ENCODE peak calls at places on chromosome 11, in nine cellular contexts. One of them, this sample, is unnamed.
A peak's percentile ranks its signal among the peaks of the same experiment; 100 is the strongest.

GRCh38 chr11:66317766-66318575 is 1.1 kb upstream of the CD248 start:
- DNase-seq in transverse colon: peak; percentile 47
- DNase-seq in right lobe of liver: no peak
- DNase-seq in IMR-90: peak; percentile 94
- DNase-seq in spleen: peak; percentile 90
- DNase-seq in heart left ventricle: peak; percentile 72
- DNase-seq in breast epithelium: no peak
- DNase-seq in A549: no peak
- DNase-seq in suprapubic skin: peak; percentile 90
- DNase-seq in this sample: peak; percentile 81

GRCh38 chr11:114315749-114316368 is 19.7 kb downstream of the NNMT start:
- DNase-seq in transverse colon: peak; percentile 18
- DNase-seq in right lobe of liver: no peak
- DNase-seq in IMR-90: no peak
- DNase-seq in spleen: no peak
- DNase-seq in heart left ventricle: no peak
- DNase-seq in breast epithelium: no peak
- DNase-seq in A549: peak; percentile 97
- DNase-seq in suprapubic skin: no peak
- DNase-seq in this sample: no peak

GRCh38 chr11:8722156-8722555 is 39.6 kb downstream of the RPL27A start:
- DNase-seq in transverse colon: no peak
- DNase-seq in right lobe of liver: no peak
- DNase-seq in IMR-90: peak; percentile 56
- DNase-seq in spleen: no peak
- DNase-seq in heart left ventricle: no peak
- DNase-seq in breast epithelium: no peak
- DNase-seq in A549: peak; percentile 43
- DNase-seq in suprapubic skin: no peak
- DNase-seq in this sample: no peak

GRCh38 chr11:133181066-133181465 is 351.2 kb downstream of the OPCML start:
- DNase-seq in transverse colon: no peak
- DNase-seq in right lobe of liver: no peak
- DNase-seq in IMR-90: no peak
- DNase-seq in spleen: no peak
- DNase-seq in heart left ventricle: no peak
- DNase-seq in breast epithelium: no peak
- DNase-seq in A549: no peak
- DNase-seq in suprapubic skin: no peak
- DNase-seq in this sample: no peak

GRCh38 chr11:122696662-122697061 is 41.1 kb downstream of the UBASH3B start:
- DNase-seq in transverse colon: no peak
- DNase-seq in right lobe of liver: no peak
- DNase-seq in IMR-90: no peak
- DNase-seq in spleen: peak; percentile 82
- DNase-seq in heart left ventricle: no peak
- DNase-seq in breast epithelium: no peak
- DNase-seq in A549: no peak
- DNase-seq in suprapubic skin: no peak
- DNase-seq in this sample: no peak

GRCh38 chr11:63505857-63506528 is at the start of gene LGALS12:
- DNase-seq in transverse colon: no peak
- DNase-seq in right lobe of liver: peak; percentile 38
- DNase-seq in IMR-90: no peak
- DNase-seq in spleen: no peak
- DNase-seq in heart left ventricle: no peak
- DNase-seq in breast epithelium: no peak
- DNase-seq in A549: no peak
- DNase-seq in suprapubic skin: no peak
- DNase-seq in this sample: no peak

GRCh38 chr11:116864531-116864930 is 27.1 kb upstream of the APOA1 start:
- DNase-seq in transverse colon: no peak
- DNase-seq in right lobe of liver: no peak
- DNase-seq in IMR-90: peak; percentile 48
- DNase-seq in spleen: no peak
- DNase-seq in heart left ventricle: no peak
- DNase-seq in breast epithelium: no peak
- DNase-seq in A549: no peak
- DNase-seq in suprapubic skin: no peak
- DNase-seq in this sample: no peak

GRCh38 chr11:74532496-74533246 is 39.1 kb upstream of the LIPT2 start:
- DNase-seq in transverse colon: peak; percentile 29
- DNase-seq in right lobe of liver: no peak
- DNase-seq in IMR-90: no peak
- DNase-seq in spleen: no peak
- DNase-seq in heart left ventricle: no peak
- DNase-seq in breast epithelium: no peak
- DNase-seq in A549: no peak
- DNase-seq in suprapubic skin: no peak
- DNase-seq in this sample: no peak

GRCh38 chr11:97966901-97967300 is 1053.8 kb upstream of the CNTN5 start:
- DNase-seq in transverse colon: no peak
- DNase-seq in right lobe of liver: no peak
- DNase-seq in IMR-90: no peak
- DNase-seq in spleen: no peak
- DNase-seq in heart left ventricle: no peak
- DNase-seq in breast epithelium: no peak
- DNase-seq in A549: no peak
- DNase-seq in suprapubic skin: no peak
- DNase-seq in this sample: no peak

GRCh38 chr11:72223615-72224586 is 666 bp upstream of the INPPL1 start:
- DNase-seq in transverse colon: peak; percentile 85
- DNase-seq in right lobe of liver: peak; percentile 79
- DNase-seq in IMR-90: peak; percentile 56
- DNase-seq in spleen: peak; percentile 93
- DNase-seq in heart left ventricle: peak; percentile 89
- DNase-seq in breast epithelium: peak; percentile 57
- DNase-seq in A549: peak; percentile 65
- DNase-seq in suprapubic skin: peak; percentile 87
- DNase-seq in this sample: peak; percentile 82

GRCh38 chr11:101866619-101867491 is 48.0 kb upstream of the CEP126 start:
- DNase-seq in transverse colon: no peak
- DNase-seq in right lobe of liver: no peak
- DNase-seq in IMR-90: peak; percentile 69
- DNase-seq in spleen: no peak
- DNase-seq in heart left ventricle: no peak
- DNase-seq in breast epithelium: no peak
- DNase-seq in A549: peak; percentile 90
- DNase-seq in suprapubic skin: no peak
- DNase-seq in this sample: no peak

GRCh38 chr11:72141066-72141465 is 5.5 kb downstream of the FOLR3 start:
- DNase-seq in transverse colon: no peak
- DNase-seq in right lobe of liver: no peak
- DNase-seq in IMR-90: peak; percentile 90
- DNase-seq in spleen: no peak
- DNase-seq in heart left ventricle: no peak
- DNase-seq in breast epithelium: no peak
- DNase-seq in A549: peak; percentile 31
- DNase-seq in suprapubic skin: no peak
- DNase-seq in this sample: no peak

GRCh38 chr11:77127674-77127968 is 425 bp upstream of the MYO7A start:
- DNase-seq in transverse colon: no peak
- DNase-seq in right lobe of liver: no peak
- DNase-seq in IMR-90: no peak
- DNase-seq in spleen: no peak
- DNase-seq in heart left ventricle: no peak
- DNase-seq in breast epithelium: no peak
- DNase-seq in A549: no peak
- DNase-seq in suprapubic skin: no peak
- DNase-seq in this sample: no peak

GRCh38 chr11:7965386-7965785 is at the start of gene NLRP10:
- DNase-seq in transverse colon: no peak
- DNase-seq in right lobe of liver: no peak
- DNase-seq in IMR-90: peak; percentile 95
- DNase-seq in spleen: no peak
- DNase-seq in heart left ventricle: no peak
- DNase-seq in breast epithelium: no peak
- DNase-seq in A549: no peak
- DNase-seq in suprapubic skin: no peak
- DNase-seq in this sample: no peak

GRCh38 chr11:96055706-96056387 is 131.9 kb upstream of the MTMR2 start:
- DNase-seq in transverse colon: no peak
- DNase-seq in right lobe of liver: no peak
- DNase-seq in IMR-90: peak; percentile 62
- DNase-seq in spleen: no peak
- DNase-seq in heart left ventricle: no peak
- DNase-seq in breast epithelium: no peak
- DNase-seq in A549: no peak
- DNase-seq in suprapubic skin: no peak
- DNase-seq in this sample: no peak

GRCh38 chr11:122754553-122755322 is 83.6 kb upstream of the CRTAM start:
- DNase-seq in transverse colon: peak; percentile 11
- DNase-seq in right lobe of liver: no peak
- DNase-seq in IMR-90: no peak
- DNase-seq in spleen: no peak
- DNase-seq in heart left ventricle: no peak
- DNase-seq in breast epithelium: no peak
- DNase-seq in A549: no peak
- DNase-seq in suprapubic skin: no peak
- DNase-seq in this sample: no peak

GRCh38 chr11:122676638-122677037 is 21.1 kb downstream of the UBASH3B start:
- DNase-seq in transverse colon: no peak
- DNase-seq in right lobe of liver: no peak
- DNase-seq in IMR-90: no peak
- DNase-seq in spleen: no peak
- DNase-seq in heart left ventricle: no peak
- DNase-seq in breast epithelium: peak; percentile 35
- DNase-seq in A549: peak; percentile 34
- DNase-seq in suprapubic skin: no peak
- DNase-seq in this sample: no peak

GRCh38 chr11:81674211-81674610 is 1059.5 kb downstream of the FAM181B start:
- DNase-seq in transverse colon: no peak
- DNase-seq in right lobe of liver: no peak
- DNase-seq in IMR-90: no peak
- DNase-seq in spleen: no peak
- DNase-seq in heart left ventricle: no peak
- DNase-seq in breast epithelium: no peak
- DNase-seq in A549: no peak
- DNase-seq in suprapubic skin: no peak
- DNase-seq in this sample: no peak

GRCh38 chr11:126573325-126574076 is 218.0 kb downstream of the ST3GAL4 start:
- DNase-seq in transverse colon: no peak
- DNase-seq in right lobe of liver: no peak
- DNase-seq in IMR-90: no peak
- DNase-seq in spleen: no peak
- DNase-seq in heart left ventricle: no peak
- DNase-seq in breast epithelium: no peak
- DNase-seq in A549: no peak
- DNase-seq in suprapubic skin: no peak
- DNase-seq in this sample: no peak

GRCh38 chr11:9568854-9569587 is 4.4 kb upstream of the WEE1 start:
- DNase-seq in transverse colon: peak; percentile 86
- DNase-seq in right lobe of liver: peak; percentile 74
- DNase-seq in IMR-90: peak; percentile 89
- DNase-seq in spleen: no peak
- DNase-seq in heart left ventricle: no peak
- DNase-seq in breast epithelium: peak; percentile 87
- DNase-seq in A549: peak; percentile 90
- DNase-seq in suprapubic skin: no peak
- DNase-seq in this sample: peak; percentile 66

GRCh38 chr11:44334356-44335004 is 24.5 kb upstream of the ALX4 start:
- DNase-seq in transverse colon: no peak
- DNase-seq in right lobe of liver: no peak
- DNase-seq in IMR-90: no peak
- DNase-seq in spleen: no peak
- DNase-seq in heart left ventricle: no peak
- DNase-seq in breast epithelium: no peak
- DNase-seq in A549: no peak
- DNase-seq in suprapubic skin: no peak
- DNase-seq in this sample: no peak

GRCh38 chr11:116932182-116932581 is 94.8 kb upstream of the APOA1 start:
- DNase-seq in transverse colon: no peak
- DNase-seq in right lobe of liver: no peak
- DNase-seq in IMR-90: no peak
- DNase-seq in spleen: no peak
- DNase-seq in heart left ventricle: no peak
- DNase-seq in breast epithelium: no peak
- DNase-seq in A549: no peak
- DNase-seq in suprapubic skin: no peak
- DNase-seq in this sample: no peak

GRCh38 chr11:128310005-128310404 is 277.4 kb downstream of the ETS1 start:
- DNase-seq in transverse colon: no peak
- DNase-seq in right lobe of liver: no peak
- DNase-seq in IMR-90: peak; percentile 8
- DNase-seq in spleen: no peak
- DNase-seq in heart left ventricle: no peak
- DNase-seq in breast epithelium: no peak
- DNase-seq in A549: no peak
- DNase-seq in suprapubic skin: no peak
- DNase-seq in this sample: no peak
- H3K27ac ChIP-seq in transverse colon: no peak overlapping the region
- H3K27ac ChIP-seq in right lobe of liver: no peak overlapping the region
- H3K27ac ChIP-seq in IMR-90: no peak overlapping the region
- H3K27ac ChIP-seq in spleen: no peak overlapping the region
- H3K27ac ChIP-seq in heart left ventricle: no peak overlapping the region
- H3K27ac ChIP-seq in breast epithelium: no peak overlapping the region
- H3K27ac ChIP-seq in A549: no peak overlapping the region
- H3K27ac ChIP-seq in suprapubic skin: no peak overlapping the region
- H3K27ac ChIP-seq in this sample: no peak overlapping the region

GRCh38 chr11:10808553-10809372 is at the start of gene EIF4G2:
- DNase-seq in transverse colon: peak; percentile 99
- DNase-seq in right lobe of liver: peak; percentile 99
- DNase-seq in IMR-90: peak; percentile 99
- DNase-seq in spleen: peak; percentile 99
- DNase-seq in heart left ventricle: peak; percentile 99
- DNase-seq in breast epithelium: peak; percentile 99
- DNase-seq in A549: peak; percentile 98
- DNase-seq in suprapubic skin: peak; percentile 99
- DNase-seq in this sample: peak; percentile 98
- TF ChIP-seq POLR2A in transverse colon: peak; percentile 100
- TF ChIP-seq POLR2A in right lobe of liver: peak; percentile 99
- TF ChIP-seq POLR2A in IMR-90: peak; percentile 100
- TF ChIP-seq POLR2A in spleen: peak; percentile 96
- TF ChIP-seq POLR2A in heart left ventricle: peak; percentile 99
- TF ChIP-seq POLR2A in breast epithelium: peak; percentile 99
- TF ChIP-seq POLR2A in A549: peak; percentile 98
- TF ChIP-seq POLR2A in suprapubic skin: peak; percentile 100
- TF ChIP-seq POLR2A in this sample: peak; percentile 97

GRCh38 chr11:119371778-119372182 is 9.7 kb downstream of the USP2 start:
- DNase-seq in transverse colon: no peak
- DNase-seq in right lobe of liver: peak; percentile 42
- DNase-seq in IMR-90: no peak
- DNase-seq in spleen: no peak
- DNase-seq in heart left ventricle: no peak
- DNase-seq in breast epithelium: no peak
- DNase-seq in A549: peak; percentile 39
- DNase-seq in suprapubic skin: no peak
- DNase-seq in this sample: no peak
- TF ChIP-seq CTCF in transverse colon: no peak
- TF ChIP-seq CTCF in right lobe of liver: peak; percentile 33
- TF ChIP-seq CTCF in IMR-90: peak; percentile 14
- TF ChIP-seq CTCF in spleen: no peak
- TF ChIP-seq CTCF in heart left ventricle: no peak
- TF ChIP-seq CTCF in breast epithelium: peak; percentile 24
- TF ChIP-seq CTCF in A549: peak; percentile 11
- TF ChIP-seq CTCF in suprapubic skin: no peak
- TF ChIP-seq CTCF in this sample: no peak

DNA sequence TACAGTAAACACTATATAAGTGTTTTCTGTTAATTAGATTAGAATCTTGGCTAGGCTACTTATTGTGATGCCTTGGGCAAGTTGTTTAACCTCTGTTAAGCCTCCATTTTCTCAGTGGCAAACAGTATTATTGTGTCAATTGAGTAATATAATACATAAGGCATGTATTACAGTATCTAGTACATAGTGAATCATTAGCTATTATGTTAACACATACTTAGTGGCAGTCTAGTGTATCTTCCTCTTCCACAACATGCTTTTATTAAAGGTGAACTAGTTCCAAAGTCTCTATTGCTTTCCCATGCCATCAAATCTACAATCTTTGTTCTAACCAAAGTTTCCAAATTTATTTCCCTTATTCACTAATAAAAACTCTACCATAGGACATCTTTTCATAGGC is 200.9 kb downstream of the SOX6 start:
- DNase-seq in transverse colon: no peak
- DNase-seq in right lobe of liver: no peak
- DNase-seq in IMR-90: no peak
- DNase-seq in spleen: no peak
- DNase-seq in heart left ventricle: no peak
- DNase-seq in breast epithelium: no peak
- DNase-seq in A549: peak; percentile 33
- DNase-seq in suprapubic skin: no peak
- DNase-seq in this sample: no peak
- H3K27ac ChIP-seq in transverse colon: no peak overlapping the region
- H3K27ac ChIP-seq in right lobe of liver: no peak overlapping the region
- H3K27ac ChIP-seq in IMR-90: no peak overlapping the region
- H3K27ac ChIP-seq in spleen: no peak overlapping the region
- H3K27ac ChIP-seq in heart left ventricle: no peak overlapping the region
- H3K27ac ChIP-seq in breast epithelium: no peak overlapping the region
- H3K27ac ChIP-seq in A549: peak overlapping the region; percentile 63
- H3K27ac ChIP-seq in suprapubic skin: no peak overlapping the region
- H3K27ac ChIP-seq in this sample: no peak overlapping the region